ENCODE peak calls at places on chromosomes 3 and 15, in ten cellular contexts. A is WERI-Rb-1, E is endothelial cell, I is suprapubic skin, F is nephron progenitor cell, Z is GM20000, P is right atrium auricular region, Y is body of pancreas, U is AG10803, J is heart right ventricle. M is an unnamed sample.

GRCh38 chr3:67946446-67946845 is 292.0 kb upstream of the SUCLG2 start:
- DNase-seq in A (no peak), E (no peak), I (no peak), F (no peak), Z (no peak), P (no peak), Y (no peak), U (peak), J (no peak), M (no peak)

GRCh38 chr3:77247063-77247462 is 207.2 kb downstream of the ROBO2 start:
- DNase-seq in A (no peak), E (no peak), I (no peak), F (no peak), Z (no peak), P (no peak), Y (no peak), U (no peak), J (no peak), M (no peak)

GRCh38 chr15:70095387-70096214 is 2.1 kb downstream of the TLE3 start:
- DNase-seq in A (peak), E (no peak), I (peak), F (peak), Z (peak), P (no peak), Y (peak), U (no peak), J (peak), M (peak)

GRCh38 chr15:67937153-67937761 is 97.4 kb upstream of the RNU6-1 start:
- DNase-seq in A (peak), E (no peak), I (no peak), F (no peak), Z (no peak), P (peak), Y (no peak), U (no peak), J (no peak), M (no peak)

GRCh38 chr3:153595186-153595815 is 433.3 kb downstream of the RAP2B start:
- DNase-seq in A (no peak), E (no peak), I (no peak), F (no peak), Z (peak), P (no peak), Y (no peak), U (peak), J (no peak), M (no peak)

GRCh38 chr3:76724706-76725105 is 315.2 kb upstream of the ROBO2 start:
- DNase-seq in A (no peak), E (no peak), I (no peak), F (peak), Z (no peak), P (no peak), Y (no peak), U (no peak), J (no peak), M (no peak)

GRCh38 chr3:152474585-152474984 is 205.9 kb downstream of the MBNL1 start:
- DNase-seq in A (peak), E (peak), I (no peak), F (no peak), Z (peak), P (no peak), Y (peak), U (peak), J (no peak), M (no peak)

GRCh38 chr15:64286473-64286872 is 69.5 kb downstream of the CSNK1G1 start:
- DNase-seq in A (no peak), E (no peak), I (no peak), F (no peak), Z (no peak), P (no peak), Y (no peak), U (no peak), J (no peak), M (no peak)

GRCh38 chr3:32334675-32335074 is 57.0 kb upstream of the CMTM7 start:
- DNase-seq in A (peak), E (peak), I (no peak), F (no peak), Z (peak), P (no peak), Y (no peak), U (no peak), J (no peak), M (no peak)

GRCh38 chr3:8856031-8856430 is 86.6 kb upstream of the OXTR start:
- DNase-seq in A (no peak), E (no peak), I (no peak), F (no peak), Z (no peak), P (no peak), Y (no peak), U (no peak), J (no peak), M (no peak)

GRCh38 chr3:58025824-58026579 is 17.8 kb downstream of the FLNB start:
- DNase-seq in A (no peak), E (no peak), I (no peak), F (no peak), Z (no peak), P (no peak), Y (peak), U (no peak), J (no peak), M (no peak)

GRCh38 chr3:32780735-32781210 is 37.0 kb upstream of the TRIM71 start:
- DNase-seq in A (peak), E (peak), I (peak), F (peak), Z (peak), P (peak), Y (peak), U (peak), J (peak), M (no peak)

GRCh38 chr15:82132742-82133141 is 86.9 kb upstream of the MEX3B start:
- DNase-seq in A (no peak), E (no peak), I (no peak), F (no peak), Z (no peak), P (no peak), Y (no peak), U (peak), J (no peak), M (no peak)

GRCh38 chr3:1082024-1082633 is 10.7 kb upstream of the CNTN6 start:
- DNase-seq in A (peak), E (no peak), I (no peak), F (peak), Z (peak), P (no peak), Y (peak), U (peak), J (no peak), M (no peak)

GRCh38 chr3:98788651-98789050 is 25.5 kb downstream of the ST3GAL6 start:
- DNase-seq in A (no peak), E (no peak), I (no peak), F (no peak), Z (no peak), P (no peak), Y (no peak), U (no peak), J (peak), M (no peak)

GRCh38 chr3:1677576-1678164 is 421.0 kb upstream of the CNTN4 start:
- DNase-seq in A (no peak), E (no peak), I (no peak), F (no peak), Z (no peak), P (no peak), Y (no peak), U (no peak), J (no peak), M (no peak)

GRCh38 chr15:90603893-90604292 is 74.2 kb downstream of the CRTC3 start:
- DNase-seq in A (peak), E (no peak), I (no peak), F (no peak), Z (no peak), P (no peak), Y (peak), U (peak), J (peak), M (no peak)

GRCh38 chr3:63193647-63194046 is 84.5 kb upstream of the SYNPR start:
- DNase-seq in A (no peak), E (no peak), I (no peak), F (no peak), Z (no peak), P (no peak), Y (no peak), U (peak), J (no peak), M (no peak)

GRCh38 chr15:72847806-72848205 is 64.2 kb upstream of the ADPGK start:
- DNase-seq in A (no peak), E (no peak), I (no peak), F (no peak), Z (no peak), P (no peak), Y (no peak), U (no peak), J (no peak), M (no peak)

GRCh38 chr15:64925335-64926330 is 13.9 kb downstream of the ANKDD1A start:
- DNase-seq in A (no peak), E (no peak), I (no peak), F (no peak), Z (no peak), P (no peak), Y (no peak), U (no peak), J (no peak), M (no peak)

GRCh38 chr15:32851619-32852416 is 134.0 kb downstream of the GREM1 start:
- DNase-seq in A (no peak), E (no peak), I (no peak), F (no peak), Z (no peak), P (no peak), Y (no peak), U (peak), J (no peak), M (no peak)

GRCh38 chr3:155714295-155714718 is 30.6 kb downstream of the PLCH1 start:
- DNase-seq in A (peak), E (no peak), I (no peak), F (peak), Z (no peak), P (no peak), Y (no peak), U (no peak), J (no peak), M (no peak)

GRCh38 chr3:111762535-111762934 is 96.5 kb upstream of the PHLDB2 start:
- DNase-seq in A (no peak), E (no peak), I (no peak), F (no peak), Z (no peak), P (no peak), Y (no peak), U (no peak), J (no peak), M (no peak)

GRCh38 chr3:20015525-20015924 is 3.5 kb upstream of the PP2D1 start:
- DNase-seq in A (no peak), E (no peak), I (no peak), F (no peak), Z (no peak), P (no peak), Y (no peak), U (no peak), J (no peak), M (no peak)

GRCh38 chr3:194137314-194138097 is 1.6 kb downstream of the HES1 start:
- DNase-seq in A (peak), E (peak), I (peak), F (peak), Z (peak), P (peak), Y (peak), U (peak), J (peak), M (no peak)

GRCh38 chr3:47628426-47628825 is 49.8 kb upstream of the CSPG5 start:
- DNase-seq in A (no peak), E (no peak), I (no peak), F (no peak), Z (no peak), P (no peak), Y (no peak), U (no peak), J (no peak), M (no peak)

GRCh38 chr3:153714588-153715285 is 406.5 kb upstream of the ARHGEF26 start:
- DNase-seq in A (no peak), E (no peak), I (no peak), F (no peak), Z (no peak), P (no peak), Y (no peak), U (no peak), J (no peak), M (no peak)

GRCh38 chr3:42706721-42707619 is 4.4 kb upstream of the HHATL start:
- DNase-seq in A (no peak), E (no peak), I (peak), F (no peak), Z (peak), P (no peak), Y (no peak), U (no peak), J (no peak), M (peak)

GRCh38 chr15:45184562-45185041 is 3.2 kb downstream of the SHF start:
- DNase-seq in A (peak), E (no peak), I (no peak), F (no peak), Z (no peak), P (no peak), Y (no peak), U (no peak), J (no peak), M (no peak)

GRCh38 chr15:74041777-74042435 is 40.4 kb downstream of the GOLGA6A start:
- DNase-seq in A (no peak), E (no peak), I (peak), F (no peak), Z (no peak), P (no peak), Y (no peak), U (no peak), J (no peak), M (no peak)

GRCh38 chr3:105956311-105956710 is 87.5 kb upstream of the CBLB start:
- DNase-seq in A (no peak), E (no peak), I (no peak), F (no peak), Z (no peak), P (no peak), Y (no peak), U (no peak), J (no peak), M (no peak)

GRCh38 chr15:92166029-92166428 is 227.7 kb upstream of the ST8SIA2 start:
- DNase-seq in A (no peak), E (no peak), I (no peak), F (peak), Z (no peak), P (no peak), Y (no peak), U (no peak), J (no peak), M (no peak)

GRCh38 chr3:66709464-66710058 is 208.7 kb upstream of the LRIG1 start:
- DNase-seq in A (no peak), E (no peak), I (no peak), F (no peak), Z (no peak), P (no peak), Y (no peak), U (no peak), J (no peak), M (no peak)

GRCh38 chr3:174441588-174442316 is 417.4 kb upstream of the NAALADL2 start:
- DNase-seq in A (peak), E (no peak), I (no peak), F (no peak), Z (no peak), P (no peak), Y (no peak), U (peak), J (no peak), M (no peak)

GRCh38 chr3:12993022-12993622 is 80.1 kb downstream of the IQSEC1 start:
- DNase-seq in A (no peak), E (no peak), I (peak), F (peak), Z (no peak), P (no peak), Y (peak), U (peak), J (peak), M (no peak)

GRCh38 chr3:6177417-6177816 is 683.5 kb upstream of the GRM7 start:
- DNase-seq in A (no peak), E (no peak), I (no peak), F (no peak), Z (no peak), P (no peak), Y (no peak), U (no peak), J (no peak), M (no peak)

GRCh38 chr3:133479895-133480669 is 80.2 kb downstream of the BFSP2 start:
- DNase-seq in A (peak), E (no peak), I (no peak), F (no peak), Z (peak), P (no peak), Y (peak), U (no peak), J (no peak), M (no peak)

GRCh38 chr15:52257734-52258062 is 37.9 kb downstream of the MYO5C start:
- DNase-seq in A (peak), E (no peak), I (no peak), F (peak), Z (no peak), P (no peak), Y (no peak), U (peak), J (no peak), M (no peak)

GRCh38 chr3:56799251-56799882 is 2.4 kb downstream of the ARHGEF3 start:
- DNase-seq in A (no peak), E (no peak), I (no peak), F (no peak), Z (peak), P (no peak), Y (peak), U (peak), J (no peak), M (no peak)
- TF ChIP-seq CTCF in A (peak), E (peak), I (peak), F (peak), Z (no peak), P (peak), Y (peak), U (peak), J (peak), M (peak)

DNA sequence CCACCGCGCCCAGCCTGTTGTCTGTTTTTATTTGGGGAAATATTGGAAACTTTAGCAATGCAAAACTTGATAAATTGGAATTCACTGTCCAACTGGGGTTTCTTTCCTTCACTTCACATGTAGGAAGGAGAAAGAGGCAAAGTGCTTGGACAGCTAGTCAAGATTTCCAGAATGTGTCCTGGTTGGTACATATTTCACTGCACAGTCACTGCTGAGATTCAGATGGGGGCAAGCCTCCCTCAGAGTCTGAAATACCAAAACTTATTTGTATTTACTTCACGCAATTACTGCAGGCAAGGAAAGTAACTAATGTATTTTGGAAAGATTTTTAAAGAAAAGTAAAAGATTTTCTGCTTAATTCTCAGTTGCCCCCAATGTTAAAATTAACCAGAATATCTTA is 21.0 kb downstream of the LRRC31 start:
- DNase-seq in A (no peak), E (no peak), I (no peak), F (no peak), Z (no peak), P (no peak), Y (no peak), U (no peak), J (no peak), M (no peak)
- TF ChIP-seq CTCF in A (no peak), E (no peak), I (no peak), F (no peak), Z (no peak), P (no peak), Y (no peak), U (no peak), J (no peak), M (no peak)

GRCh38 chr15:55770261-55770660 is 27.3 kb upstream of the PRTG start:
- DNase-seq in A (no peak), E (no peak), I (no peak), F (no peak), Z (no peak), P (no peak), Y (no peak), U (peak), J (no peak), M (no peak)

GRCh38 chr15:55775316-55775715 is 32.4 kb upstream of the PRTG start:
- DNase-seq in A (no peak), E (no peak), I (no peak), F (peak), Z (no peak), P (no peak), Y (no peak), U (no peak), J (no peak), M (no peak)

GRCh38 chr15:55778932-55779331 is 36.0 kb upstream of the PRTG start:
- DNase-seq in A (no peak), E (no peak), I (no peak), F (no peak), Z (no peak), P (no peak), Y (no peak), U (no peak), J (no peak), M (no peak)

GRCh38 chr15:55770808-55771207 is 27.9 kb upstream of the PRTG start:
- DNase-seq in A (peak), E (no peak), I (no peak), F (peak), Z (no peak), P (no peak), Y (no peak), U (peak), J (no peak), M (no peak)

GRCh38 chr15:55774113-55774970 is 31.4 kb upstream of the PRTG start:
- DNase-seq in A (peak), E (peak), I (no peak), F (peak), Z (peak), P (peak), Y (peak), U (peak), J (peak), M (no peak)
- TF ChIP-seq CTCF in A (peak), E (peak), I (peak), F (peak), Z (peak), P (peak), Y (peak), U (peak), J (peak), M (peak)

GRCh38 chr15:43878466-43878865 is 51.7 kb downstream of the WDR76 start:
- DNase-seq in A (no peak), E (no peak), I (no peak), F (no peak), Z (no peak), P (no peak), Y (no peak), U (no peak), J (no peak), M (no peak)

GRCh38 chr15:43880406-43881184 is 53.8 kb downstream of the WDR76 start:
- DNase-seq in A (no peak), E (no peak), I (no peak), F (no peak), Z (no peak), P (no peak), Y (no peak), U (peak), J (no peak), M (no peak)

GRCh38 chr15:43883571-43883970 is 56.8 kb downstream of the WDR76 start:
- DNase-seq in A (no peak), E (no peak), I (no peak), F (no peak), Z (no peak), P (no peak), Y (no peak), U (no peak), J (no peak), M (no peak)

GRCh38 chr15:43879386-43880355 is 52.9 kb downstream of the WDR76 start:
- DNase-seq in A (no peak), E (no peak), I (no peak), F (no peak), Z (no peak), P (no peak), Y (no peak), U (no peak), J (peak), M (no peak)

GRCh38 chr15:43881944-43882343 is 55.1 kb downstream of the WDR76 start:
- DNase-seq in A (peak), E (peak), I (no peak), F (no peak), Z (no peak), P (no peak), Y (peak), U (no peak), J (no peak), M (no peak)
- TF ChIP-seq CTCF in A (peak), E (peak), I (peak), F (peak), Z (peak), P (peak), Y (peak), U (peak), J (peak), M (peak)

M was measured in chondrocyte.